ENCODE peak calls at places on chromosome 7, in four cellular contexts. Y is K562, F is HepG2, Q is GM12878. A is an unnamed sample. For H3K9me3, the result is how much of the 10 kb centered on the place peaks cover.

GRCh38 chr7:124031919-124032318 is 948 bp downstream of the TMEM229A start:
- DNase-seq in Y (no peak), F (no peak), Q (no peak), A (no peak)

GRCh38 chr7:155878674-155879073 is 66.4 kb upstream of the SHH start:
- DNase-seq in Y (no peak), F (no peak), Q (no peak), A (no peak)

GRCh38 chr7:108326938-108327337 is 129.3 kb downstream of the NRCAM start:
- DNase-seq in Y (no peak), F (no peak), Q (no peak), A (no peak)

GRCh38 chr7:114949227-114949626 is 27.3 kb downstream of the MDFIC start:
- DNase-seq in Y (no peak), F (no peak), Q (no peak), A (no peak)

GRCh38 chr7:25805027-25805687 is 346.8 kb upstream of the NFE2L3 start:
- DNase-seq in Y (no peak), F (no peak), Q (no peak), A (no peak)

GRCh38 chr7:130560972-130561371 is 69.1 kb downstream of the MEST start:
- DNase-seq in Y (peak), F (peak), Q (peak), A (peak)

GRCh38 chr7:32680259-32681173 is 185.2 kb downstream of the AVL9 start:
- DNase-seq in Y (no peak), F (no peak), Q (no peak), A (no peak)

GRCh38 chr7:73342645-73343044 is 14.7 kb downstream of the FKBP6 start:
- DNase-seq in Y (no peak), F (peak), Q (no peak), A (peak)

GRCh38 chr7:156639426-156640256 is 933 bp upstream of the RNF32 start:
- DNase-seq in Y (peak), F (no peak), Q (no peak), A (no peak)

GRCh38 chr7:128938524-128939074 is 872 bp downstream of the IRF5 start:
- DNase-seq in Y (peak), F (no peak), Q (no peak), A (no peak)

GRCh38 chr7:77427996-77428603 is 12.0 kb upstream of the GSAP start:
- DNase-seq in Y (no peak), F (no peak), Q (no peak), A (no peak)

GRCh38 chr7:140541513-140542192 is 62.3 kb upstream of the MKRN1 start:
- DNase-seq in Y (peak), F (peak), Q (no peak), A (peak)

GRCh38 chr7:22782616-22783232 is 39.9 kb downstream of the TOMM7 start:
- DNase-seq in Y (peak), F (peak), Q (no peak), A (peak)

GRCh38 chr7:77894574-77895091 is 96.1 kb downstream of the PHTF2 start:
- DNase-seq in Y (no peak), F (no peak), Q (no peak), A (no peak)

GRCh38 chr7:149723082-149723767 is 50.2 kb downstream of the ZNF467 start:
- DNase-seq in Y (no peak), F (no peak), Q (no peak), A (no peak)

GRCh38 chr7:65931685-65932084 is 50.3 kb downstream of the GUSB start:
- DNase-seq in Y (no peak), F (no peak), Q (no peak), A (no peak)

GRCh38 chr7:100545636-100546128 is 6.7 kb downstream of the AGFG2 start:
- DNase-seq in Y (peak), F (peak), Q (peak), A (peak)

GRCh38 chr7:106057204-106057961 is 54.7 kb downstream of the SYPL1 start:
- DNase-seq in Y (no peak), F (no peak), Q (no peak), A (no peak)

GRCh38 chr7:71630521-71630920 is 498.6 kb downstream of the GALNT17 start:
- DNase-seq in Y (no peak), F (no peak), Q (no peak), A (no peak)

GRCh38 chr7:22255834-22256233 is 101.1 kb downstream of the RAPGEF5 start:
- DNase-seq in Y (no peak), F (no peak), Q (no peak), A (no peak)

GRCh38 chr7:55065511-55066229 is 46.9 kb downstream of the EGFR start:
- DNase-seq in Y (no peak), F (peak), Q (peak), A (peak)

GRCh38 chr7:159143780-159144755 is 599 bp downstream of the VIPR2 start:
- DNase-seq in Y (no peak), F (no peak), Q (no peak), A (no peak)

DNA sequence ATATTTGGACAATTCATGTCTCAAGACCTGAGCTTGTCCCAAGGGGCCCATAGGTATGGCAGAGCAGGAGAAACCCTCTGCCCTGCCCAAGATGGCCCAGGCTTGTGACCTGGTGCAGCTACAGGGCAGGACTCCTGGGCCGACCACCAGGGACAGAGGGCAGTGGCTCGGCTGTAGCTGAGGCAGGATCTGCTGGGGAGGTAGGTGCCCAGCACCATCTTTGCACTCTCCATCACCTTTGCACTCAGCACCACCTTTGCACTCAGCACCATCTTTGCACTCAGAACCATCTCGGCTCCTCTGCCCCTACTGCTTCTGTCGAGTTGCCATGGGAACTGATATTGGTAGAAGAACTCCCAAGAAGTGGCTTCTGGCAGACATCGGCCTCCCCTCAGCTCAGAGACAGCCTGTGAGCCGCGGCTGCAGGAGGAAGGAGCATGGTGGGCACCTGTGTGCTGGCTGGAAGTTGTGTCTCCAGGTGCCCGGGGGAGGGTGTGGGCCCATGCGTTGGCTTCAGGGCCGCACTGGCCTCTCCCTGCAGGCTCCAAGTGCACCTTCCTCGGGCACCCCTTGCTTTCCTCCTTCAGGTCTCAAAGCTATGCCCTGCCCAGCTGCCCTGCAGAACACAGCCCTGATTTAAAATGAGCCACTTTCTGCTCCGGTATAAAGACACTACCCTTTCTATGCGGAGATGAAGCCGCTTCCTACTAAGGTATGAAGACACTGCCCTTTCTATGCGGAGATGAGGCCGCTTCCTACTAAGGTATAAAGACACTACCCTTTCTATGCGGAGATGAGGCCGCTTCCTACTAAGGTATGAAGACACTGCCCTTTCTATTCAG is 514.5 kb downstream of the PTPRN2 start:
- DNase-seq in Y (no peak), F (no peak), Q (no peak), A (no peak)
- H3K9me3 ChIP-seq in Y (under half), F (under half), Q (under half), A (under half)

DNA sequence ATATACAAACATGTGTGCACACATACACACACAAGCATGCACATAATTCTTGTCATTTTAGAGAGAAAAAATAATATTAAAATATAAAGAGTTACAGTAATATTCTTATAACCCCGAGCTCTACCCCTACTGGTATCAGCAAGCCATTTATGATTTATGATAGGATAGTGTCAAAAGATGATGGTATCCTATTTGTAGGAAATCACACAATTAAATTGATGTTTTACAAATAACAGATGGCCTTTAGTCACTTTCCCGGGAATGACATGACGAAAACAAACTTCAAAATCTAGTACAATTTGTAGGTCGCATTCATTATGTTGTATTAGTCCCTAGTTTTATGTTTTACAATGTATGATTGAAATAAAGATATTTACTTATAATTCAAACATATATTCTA is 36.8 kb downstream of the THSD7A start:
- DNase-seq in Y (no peak), F (no peak), Q (no peak), A (no peak)
- TF ChIP-seq JUNB in Y (no peak), F (no peak), Q (no peak), A (no peak)

DNA sequence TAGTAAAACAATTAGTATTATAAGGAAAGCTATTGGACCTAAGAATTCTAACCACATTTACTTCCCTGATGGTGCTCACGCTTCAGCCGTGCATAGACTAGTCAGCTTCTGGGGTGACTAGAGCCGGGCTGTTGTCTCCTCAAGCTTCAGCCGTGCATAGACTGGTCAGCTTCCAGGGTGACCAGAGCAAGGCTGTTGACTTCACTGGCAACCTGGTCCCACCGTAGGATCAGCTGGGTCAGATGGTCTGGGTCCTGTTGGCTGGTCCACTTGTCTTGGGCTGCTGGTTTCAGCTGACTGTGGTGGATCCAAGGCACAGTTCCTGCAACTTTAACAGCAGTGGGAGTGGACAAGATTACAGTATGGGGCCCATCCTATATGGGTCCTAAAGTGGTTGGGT is 99.4 kb downstream of the TRIM24 start:
- DNase-seq in Y (no peak), F (no peak), Q (no peak), A (no peak)
- H3K9me3 ChIP-seq in Y (under half), F (under half), Q (under half), A (under half)

GRCh38 chr7:134916428-134916883 is 69.9 kb upstream of the AGBL3 start:
- DNase-seq in Y (no peak), F (no peak), Q (no peak), A (no peak)
- TF ChIP-seq JUNB in Y (no peak), F (no peak), Q (no peak), A (no peak)

DNA sequence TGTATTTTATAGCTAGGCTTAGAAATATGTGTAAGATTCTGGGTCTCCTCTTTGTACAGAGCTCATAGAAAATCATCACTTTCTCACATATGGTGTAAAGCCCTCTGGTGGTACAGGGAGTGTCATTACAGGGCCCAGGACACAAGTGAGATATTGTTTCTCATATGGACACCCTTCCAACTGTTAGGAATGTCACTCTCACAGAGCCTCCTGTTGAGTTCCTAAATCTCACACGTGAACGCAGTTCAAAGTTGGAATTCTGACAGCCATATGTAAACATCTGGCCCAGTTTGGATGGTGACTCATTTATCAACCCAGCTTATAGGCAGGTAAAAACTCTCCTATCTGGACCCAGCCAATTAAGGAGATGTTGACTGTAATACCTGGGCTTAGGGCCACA is 35.4 kb upstream of the ZNF107 start:
- DNase-seq in Y (peak), F (peak), Q (no peak), A (peak)
- H3K9me3 ChIP-seq in Y (under half), F (under half), Q (under half), A (under half)

GRCh38 chr7:70044525-70044924 is 446.2 kb downstream of the AUTS2 start:
- DNase-seq in Y (no peak), F (no peak), Q (no peak), A (no peak)

GRCh38 chr7:70044064-70044463 is 445.8 kb downstream of the AUTS2 start:
- DNase-seq in Y (no peak), F (no peak), Q (no peak), A (no peak)

GRCh38 chr7:70043139-70043538 is 444.9 kb downstream of the AUTS2 start:
- DNase-seq in Y (no peak), F (no peak), Q (no peak), A (no peak)

GRCh38 chr7:70042533-70042932 is 444.3 kb downstream of the AUTS2 start:
- DNase-seq in Y (no peak), F (no peak), Q (no peak), A (no peak)

DNA sequence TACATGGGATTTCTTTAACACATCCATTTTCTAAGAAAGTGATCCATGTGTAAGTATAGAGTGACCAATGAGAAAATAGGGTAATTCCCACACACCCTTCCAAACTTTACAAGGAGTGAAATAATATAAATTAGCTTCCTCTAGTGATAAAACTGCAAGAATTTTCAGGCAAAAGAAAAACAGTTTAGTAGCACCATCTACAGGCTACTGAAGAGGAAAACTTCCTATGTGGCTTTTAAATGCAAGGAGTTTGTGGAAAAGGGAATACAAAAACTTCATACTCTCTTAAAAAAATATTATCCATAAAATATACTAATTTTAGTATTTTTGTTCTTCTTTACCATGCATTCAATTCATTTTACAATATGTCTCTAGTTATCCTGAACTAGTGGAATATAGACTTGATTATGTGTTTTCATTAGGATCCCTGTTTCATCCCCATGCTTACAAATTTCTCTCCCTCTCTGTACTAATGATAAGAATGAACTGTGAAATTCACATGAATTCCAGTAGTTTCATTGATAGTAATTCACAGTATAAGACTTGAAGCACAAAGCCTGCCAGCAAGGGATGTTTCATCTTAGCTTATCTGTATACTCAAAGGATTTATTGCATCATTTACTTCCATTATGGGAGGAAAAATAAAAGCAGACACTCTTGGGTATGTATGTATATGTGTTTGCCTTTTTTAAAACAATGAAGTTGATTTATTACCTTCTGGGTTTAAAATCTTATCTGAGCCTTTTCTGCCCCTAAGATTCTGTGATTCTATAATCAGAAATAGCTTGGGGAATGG is 442.9 kb downstream of the AUTS2 start:
- DNase-seq in Y (no peak), F (no peak), Q (no peak), A (peak)
- TF ChIP-seq JUNB in Y (no peak), F (no peak), Q (no peak), A (no peak)

GRCh38 chr7:99539213-99539811 is 12.6 kb downstream of the FAM200A start:
- DNase-seq in Y (peak), F (no peak), Q (no peak), A (no peak)
- H3K9me3 ChIP-seq in Y (under half), F (under half), Q (under half), A (half or more)

GRCh38 chr7:102004831-102005230 is 187.4 kb downstream of the CUX1 start:
- DNase-seq in Y (no peak), F (no peak), Q (no peak), A (no peak)

GRCh38 chr7:102006695-102007094 is 189.3 kb downstream of the CUX1 start:
- DNase-seq in Y (no peak), F (no peak), Q (no peak), A (no peak)

GRCh38 chr7:102009628-102010027 is 192.2 kb downstream of the CUX1 start:
- DNase-seq in Y (no peak), F (no peak), Q (no peak), A (no peak)

GRCh38 chr7:102005933-102006332 is 188.5 kb downstream of the CUX1 start:
- DNase-seq in Y (no peak), F (no peak), Q (no peak), A (no peak)

DNA sequence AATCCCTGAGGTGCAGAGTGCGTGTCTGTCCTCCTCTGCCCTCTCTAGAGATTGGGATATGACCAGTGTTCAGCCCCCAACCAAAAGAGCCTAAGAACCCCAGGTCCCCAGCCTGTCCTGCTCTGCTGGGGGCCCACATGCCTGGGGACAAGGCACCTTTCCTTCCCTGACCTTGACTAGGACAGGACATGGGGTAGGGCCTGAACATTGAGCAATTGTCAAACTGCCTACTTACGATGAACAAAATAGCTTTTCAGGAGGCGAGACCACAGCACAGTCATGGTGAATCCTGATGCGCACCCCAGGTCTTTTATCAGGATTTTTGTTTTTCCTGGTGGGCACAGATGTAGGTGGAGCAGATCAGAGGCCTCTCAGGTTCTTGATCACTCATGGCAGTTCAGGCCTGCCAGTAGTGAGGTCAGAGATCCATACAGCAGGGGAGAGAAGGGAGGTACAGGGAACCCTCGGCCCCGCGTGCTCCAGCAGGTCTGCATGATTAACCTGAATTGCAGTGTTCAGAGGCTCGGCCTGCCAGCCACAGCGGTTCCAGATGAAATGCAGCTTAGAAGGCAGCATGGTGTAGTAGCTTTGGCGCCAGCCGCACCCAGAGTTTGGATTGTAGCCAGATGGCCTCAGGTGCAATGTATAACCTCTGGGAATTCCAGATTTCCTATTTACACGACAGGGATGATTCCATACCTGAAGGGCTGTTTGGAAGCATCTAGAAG is 191.3 kb downstream of the CUX1 start:
- DNase-seq in Y (no peak), F (no peak), Q (no peak), A (no peak)
- TF ChIP-seq JUNB in Y (no peak), F (no peak), Q (no peak), A (no peak)

GRCh38 chr7:154833839-154834238 is 169.1 kb downstream of the PAXIP1 start:
- DNase-seq in Y (no peak), F (no peak), Q (no peak), A (no peak)
- H3K9me3 ChIP-seq in Y (under half), F (under half), Q (under half), A (under half)

DNA sequence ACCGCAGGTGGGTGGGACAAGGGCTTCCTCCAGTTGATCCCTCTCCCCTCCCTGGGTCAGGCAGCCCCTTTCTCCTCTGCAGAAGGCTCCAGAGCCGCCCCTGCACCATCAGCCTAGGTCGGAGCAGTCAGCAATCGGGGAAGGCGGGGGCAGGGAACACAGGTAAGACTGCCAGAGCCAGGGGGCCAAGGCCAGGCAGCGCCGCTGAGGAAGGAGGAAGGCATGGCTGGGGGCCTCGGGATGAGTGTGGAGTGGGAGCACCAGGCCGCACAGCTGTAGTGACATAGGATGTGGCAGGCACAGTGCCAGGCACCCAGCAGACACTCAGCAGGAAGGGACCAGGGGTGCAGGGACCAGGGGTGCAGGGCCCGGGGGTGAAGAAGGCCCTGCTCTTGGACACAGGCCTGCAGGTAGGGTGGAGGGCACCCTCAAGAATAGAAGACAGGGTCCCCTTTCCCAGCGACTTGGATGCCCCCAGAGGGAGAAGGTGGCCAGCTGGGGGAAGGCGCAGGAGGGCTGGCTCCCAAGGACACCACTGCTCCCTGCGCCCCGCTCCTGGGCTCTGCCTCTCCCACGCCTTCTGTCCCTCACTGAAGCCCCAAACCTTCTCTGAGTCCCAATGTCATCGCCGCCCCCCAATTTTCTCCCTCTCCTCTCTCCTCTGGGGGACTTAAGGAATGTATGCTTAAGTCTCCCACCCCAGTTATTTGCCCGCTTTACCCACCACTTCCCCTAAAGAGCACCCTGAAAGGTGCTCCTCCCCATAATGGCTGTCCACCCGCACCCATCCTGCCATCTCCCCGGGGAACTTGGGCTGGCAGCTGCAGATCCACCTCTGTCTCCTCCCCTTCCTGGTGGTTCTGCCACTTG is 38.5 kb downstream of the CAMK2B start:
- DNase-seq in Y (no peak), F (no peak), Q (no peak), A (no peak)
- TF ChIP-seq JUNB in Y (no peak), F (no peak), Q (no peak), A (no peak)